ENCODE peak calls at places on chromosomes 3 and 15, in ten cellular contexts. N is A549, O is HepG2, I is tibial nerve, V is transverse colon, B is sigmoid colon, G is upper lobe of left lung, Y is stomach, P is suprapubic skin, K is K562. M is an unnamed sample.

GRCh38 chr15:31831596-31831995 is 198.7 kb upstream of the CHRNA7 start:
- DNase-seq in Y (no peak), V (no peak), O (no peak), B (no peak), I (no peak), P (no peak), K (no peak), N (no peak), G (no peak), M (no peak)

GRCh38 chr15:46676233-46677206 is 1040.8 kb upstream of the SEMA6D start:
- DNase-seq in K (no peak), G (no peak), Y (no peak), B (no peak), I (no peak), N (no peak), P (no peak), O (no peak), V (no peak), M (no peak)

GRCh38 chr3:147651107-147651506 is 241.9 kb downstream of the ZIC1 start:
- DNase-seq in V (no peak), G (no peak), K (no peak), N (no peak), Y (no peak), I (no peak), P (no peak), O (no peak), B (no peak), M (no peak)

GRCh38 chr15:48682949-48683651 is 37.6 kb upstream of the FBN1 start:
- DNase-seq in G (no peak), B (peak; percentile 80), N (peak; percentile 29), Y (peak; percentile 69), K (no peak), O (peak; percentile 55), V (peak; percentile 26), I (peak; percentile 66), P (no peak), M (no peak)

GRCh38 chr3:183576487-183577107 is 21.1 kb upstream of the KLHL6 start:
- DNase-seq in G (no peak), N (no peak), I (no peak), V (no peak), B (peak; percentile 69), O (no peak), K (no peak), Y (no peak), P (no peak), M (peak; percentile 37)

GRCh38 chr15:79116771-79117170 is 26.2 kb upstream of the RASGRF1 start:
- DNase-seq in N (no peak), V (no peak), P (no peak), I (no peak), O (no peak), B (no peak), G (no peak), Y (no peak), K (no peak), M (no peak)

GRCh38 chr3:103963599-103963998 is 1403.1 kb upstream of the ALCAM start:
- DNase-seq in I (no peak), K (no peak), Y (no peak), P (no peak), G (no peak), N (no peak), B (no peak), V (no peak), O (peak; percentile 57), M (no peak)

GRCh38 chr15:31254431-31255175 is 72.0 kb upstream of the KLF13 start:
- DNase-seq in N (no peak), K (no peak), Y (no peak), G (no peak), B (no peak), P (no peak), O (no peak), I (peak; percentile 85), V (peak; percentile 77), M (no peak)

GRCh38 chr3:88005066-88005465 is 53.7 kb downstream of the CGGBP1 start:
- DNase-seq in P (no peak), N (peak; percentile 49), O (no peak), G (no peak), I (no peak), K (no peak), Y (no peak), V (no peak), B (no peak), M (no peak)

GRCh38 chr15:59251001-59251845 is 44.6 kb downstream of the LDHAL6B start:
- DNase-seq in B (no peak), N (no peak), Y (no peak), P (no peak), O (no peak), V (no peak), I (no peak), K (no peak), G (no peak), M (no peak)

GRCh38 chr3:13509816-13510192 is 29.7 kb downstream of the HDAC11 start:
- DNase-seq in V (no peak), K (no peak), O (no peak), Y (no peak), P (no peak), B (no peak), G (no peak), I (no peak), N (no peak), M (no peak)

DNA sequence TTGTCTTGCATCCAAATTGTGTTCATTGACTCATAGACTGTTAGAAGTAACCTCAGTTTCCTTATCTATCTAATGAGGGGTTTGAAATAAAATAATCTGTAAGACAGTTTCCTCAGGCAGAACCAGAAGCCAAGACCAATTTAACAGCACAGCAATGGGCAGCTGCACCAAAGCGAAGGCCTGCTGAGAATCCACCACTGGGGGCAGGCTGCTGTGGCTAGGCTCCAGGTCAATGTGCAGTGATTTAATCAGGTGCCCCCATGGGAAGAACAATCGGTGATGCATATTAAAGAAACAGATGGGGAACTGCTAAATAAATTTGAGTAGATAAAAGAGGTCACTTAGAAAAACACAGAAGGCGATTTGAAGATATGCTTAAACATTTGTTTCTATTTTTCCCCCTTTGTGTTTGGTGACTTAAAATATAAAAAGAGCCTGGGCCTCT is 28.0 kb upstream of the TMOD3 start:
- DNase-seq in I (no peak), O (peak; percentile 20), Y (no peak), B (no peak), P (no peak), N (peak; percentile 69), G (no peak), V (no peak), K (peak; percentile 34), M (no peak)
- TF ChIP-seq CTCF in I (peak; percentile 14), O (peak; percentile 55), Y (no peak), B (peak; percentile 14), P (no peak), N (peak; percentile 62), G (peak; percentile 29), V (no peak), K (peak; percentile 61), M (no peak)

DNA sequence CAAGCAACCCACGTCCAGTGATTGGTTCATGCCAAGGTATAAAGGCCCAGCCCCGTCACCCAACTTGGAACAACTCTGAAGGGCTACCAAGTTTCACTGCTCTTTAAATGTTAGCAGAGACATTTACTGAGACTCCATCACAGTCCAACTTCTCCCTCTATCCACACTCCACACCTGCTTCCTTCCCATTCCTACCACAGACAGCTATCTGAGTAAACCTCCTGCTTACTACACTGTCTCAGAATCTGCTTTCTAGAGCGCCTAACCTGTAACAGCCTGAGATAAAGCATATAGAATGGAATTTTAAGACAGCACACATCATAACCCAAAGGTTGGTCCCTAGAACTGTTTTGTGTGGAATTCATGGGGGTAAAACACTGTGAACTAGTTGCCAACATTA is 106.5 kb downstream of the THRB start:
- DNase-seq in Y (no peak), N (no peak), O (no peak), G (no peak), I (no peak), P (no peak), B (no peak), K (no peak), V (no peak), M (no peak)
- TF ChIP-seq EP300 in Y (no peak), N (no peak), O (no peak), G (no peak), I (no peak), P (no peak), B (no peak), K (no peak), V (no peak), M (no peak)

GRCh38 chr15:85382942-85383341 is 2.5 kb downstream of the AKAP13 start:
- DNase-seq in O (no peak), Y (no peak), G (no peak), I (no peak), B (no peak), K (no peak), V (no peak), P (no peak), N (no peak), M (no peak)

GRCh38 chr15:85379403-85380131 is 836 bp upstream of the AKAP13 start:
- DNase-seq in I (peak; percentile 18), K (no peak), N (peak; percentile 27), G (no peak), O (no peak), Y (no peak), V (peak; percentile 41), P (no peak), B (no peak), M (no peak)

GRCh38 chr15:85380217-85380859 is at the start of gene AKAP13:
- DNase-seq in O (peak; percentile 98), G (peak; percentile 95), Y (peak; percentile 99), N (peak; percentile 100), P (peak; percentile 96), V (peak; percentile 97), B (peak; percentile 99), K (peak; percentile 87), I (peak; percentile 93), M (peak; percentile 97)

GRCh38 chr15:85381850-85382751 is 1.7 kb downstream of the AKAP13 start:
- DNase-seq in V (no peak), K (no peak), B (no peak), Y (no peak), G (no peak), P (no peak), O (no peak), I (no peak), N (peak; percentile 14), M (no peak)

GRCh38 chr15:85380860-85381535 is 595 bp downstream of the AKAP13 start:
- DNase-seq in Y (peak; percentile 50), N (no peak), V (peak; percentile 66), B (peak; percentile 73), K (peak; percentile 33), P (no peak), G (peak; percentile 94), O (no peak), I (peak; percentile 22), M (peak; percentile 69)
- TF ChIP-seq POLR2A in Y (no peak), N (no peak), V (no peak), B (no peak), K (no peak), P (no peak), G (no peak), O (no peak), I (no peak), M (no peak)

GRCh38 chr15:82999905-83000671 is 11.4 kb downstream of the C15orf40 start:
- DNase-seq in V (no peak), P (no peak), Y (no peak), N (peak; percentile 69), O (peak; percentile 28), I (no peak), B (no peak), K (peak; percentile 27), G (no peak), M (no peak)
- TF ChIP-seq CTCF in V (peak; percentile 26), P (no peak), Y (no peak), N (peak; percentile 88), O (peak; percentile 61), I (peak; percentile 57), B (peak; percentile 15), K (peak; percentile 65), G (peak; percentile 43), M (no peak)